ENCODE peak calls at places on chromosomes 1 and 21, in five cellular contexts. R, X, I, M and Y are unnamed samples.

GRCh38 chr1:234605983-234606730 is 3.8 kb downstream of the IRF2BP2 start:
- DNase-seq in R (peak; percentile 73), X (peak; percentile 62), I (no peak), M (no peak), Y (peak; percentile 89)

GRCh38 chr21:39034590-39035536 is 148.4 kb downstream of the PSMG1 start:
- DNase-seq in R (no peak), X (no peak), I (no peak), M (no peak), Y (no peak)

GRCh38 chr1:96746440-96747223 is 25.0 kb downstream of the PTBP2 start:
- DNase-seq in R (no peak), X (no peak), I (no peak), M (no peak), Y (no peak)

GRCh38 chr1:59947047-59947938 is 20.7 kb upstream of the CYP2J2 start:
- DNase-seq in R (peak; percentile 81), X (peak; percentile 86), I (peak; percentile 76), M (peak; percentile 34), Y (peak; percentile 72)

GRCh38 chr21:44874497-44875331 is 1.2 kb upstream of the PTTG1IP start:
- DNase-seq in R (peak; percentile 50), X (no peak), I (peak; percentile 75), M (no peak), Y (no peak)

GRCh38 chr1:47487826-47488450 is 50.1 kb downstream of the FOXD2 start:
- DNase-seq in R (no peak), X (no peak), I (peak; percentile 46), M (peak; percentile 45), Y (no peak)

GRCh38 chr1:243254233-243254926 is 701 bp downstream of the CEP170 start:
- DNase-seq in R (peak; percentile 73), X (peak; percentile 80), I (peak; percentile 68), M (no peak), Y (no peak)

GRCh38 chr1:1347663-1348419 is 1.4 kb downstream of the DVL1 start:
- DNase-seq in R (no peak), X (peak; percentile 55), I (peak; percentile 75), M (peak; percentile 41), Y (no peak)

GRCh38 chr1:183180213-183180612 is 5.9 kb upstream of the LAMC2 start:
- DNase-seq in R (peak; percentile 97), X (peak; percentile 96), I (no peak), M (peak; percentile 40), Y (peak; percentile 97)

GRCh38 chr1:87977145-87977544 is 648.5 kb downstream of the LMO4 start:
- DNase-seq in R (no peak), X (no peak), I (peak; percentile 88), M (no peak), Y (no peak)

GRCh38 chr1:156547982-156548381 is 24.4 kb downstream of the IQGAP3 start:
- DNase-seq in R (no peak), X (no peak), I (no peak), M (no peak), Y (no peak)

GRCh38 chr1:51518730-51519047 is 377 bp downstream of the EPS15 start:
- DNase-seq in R (no peak), X (peak; percentile 73), I (no peak), M (no peak), Y (no peak)

GRCh38 chr21:37166733-37167132 is 93.7 kb downstream of the TTC3 start:
- DNase-seq in R (peak; percentile 20), X (no peak), I (no peak), M (peak; percentile 17), Y (no peak)

GRCh38 chr1:39294531-39294930 is 90.0 kb downstream of the MACF1 start:
- DNase-seq in R (peak; percentile 5), X (no peak), I (no peak), M (no peak), Y (no peak)

GRCh38 chr21:17444828-17445227 is 68.0 kb upstream of the CXADR start:
- DNase-seq in R (no peak), X (no peak), I (no peak), M (no peak), Y (no peak)

GRCh38 chr1:7885513-7886298 is 32.8 kb upstream of the UTS2 start:
- DNase-seq in R (no peak), X (no peak), I (peak; percentile 90), M (no peak), Y (no peak)

GRCh38 chr21:15045017-15045416 is 19.8 kb downstream of the NRIP1 start:
- DNase-seq in R (no peak), X (no peak), I (no peak), M (no peak), Y (no peak)

GRCh38 chr1:14677291-14677690 is 78.8 kb downstream of the KAZN start:
- DNase-seq in R (no peak), X (no peak), I (no peak), M (no peak), Y (no peak)

GRCh38 chr1:153532161-153532560 is 3.6 kb downstream of the S100A6 start:
- DNase-seq in R (no peak), X (no peak), I (no peak), M (no peak), Y (no peak)

GRCh38 chr21:37073417-37074194 is 552 bp downstream of the TTC3 start:
- DNase-seq in R (peak; percentile 33), X (peak; percentile 74), I (no peak), M (peak; percentile 17), Y (no peak)